ENCODE peak calls at places on chromosome 3, in nine cellular contexts. One of them, this sample, is unnamed.

GRCh38 chr3:63980830-63981498 is 42.3 kb downstream of the PSMD6 start:
- DNase-seq in AG10803: no peak
- DNase-seq in HTR-8/SVneo: no peak
- DNase-seq in SK-MEL-5: no peak
- DNase-seq in stimulated activated CD4-positive, alpha-beta T cell treated with anti-CD3 and anti-CD28 coated beads, Interleukin-2, amount 100 ng/mL, for 48 hours: no peak
- DNase-seq in adrenal gland: no peak
- DNase-seq in midbrain: no peak
- DNase-seq in hepatic stellate cell: no peak
- DNase-seq in EH: no peak
- DNase-seq in this sample: no peak

GRCh38 chr3:23271876-23272741 is 69.0 kb downstream of the UBE2E2 start:
- DNase-seq in AG10803: no peak
- DNase-seq in adrenal gland: no peak
- DNase-seq in midbrain: no peak
- DNase-seq in EH: no peak
- DNase-seq in HTR-8/SVneo: no peak
- DNase-seq in stimulated activated CD4-positive, alpha-beta T cell treated with anti-CD3 and anti-CD28 coated beads, Interleukin-2, amount 100 ng/mL, for 48 hours: no peak
- DNase-seq in hepatic stellate cell: no peak
- DNase-seq in SK-MEL-5: no peak
- DNase-seq in this sample: no peak

GRCh38 chr3:196992461-196993065 is 23.9 kb upstream of the PIGZ start:
- DNase-seq in EH: no peak
- DNase-seq in midbrain: no peak
- DNase-seq in stimulated activated CD4-positive, alpha-beta T cell treated with anti-CD3 and anti-CD28 coated beads, Interleukin-2, amount 100 ng/mL, for 48 hours: no peak
- DNase-seq in adrenal gland: no peak
- DNase-seq in SK-MEL-5: no peak
- DNase-seq in AG10803: no peak
- DNase-seq in HTR-8/SVneo: no peak
- DNase-seq in hepatic stellate cell: no peak
- DNase-seq in this sample: no peak

GRCh38 chr3:166445865-166446264 is 608.6 kb upstream of the BCHE start:
- DNase-seq in SK-MEL-5: no peak
- DNase-seq in AG10803: no peak
- DNase-seq in adrenal gland: no peak
- DNase-seq in EH: no peak
- DNase-seq in hepatic stellate cell: no peak
- DNase-seq in midbrain: no peak
- DNase-seq in HTR-8/SVneo: no peak
- DNase-seq in stimulated activated CD4-positive, alpha-beta T cell treated with anti-CD3 and anti-CD28 coated beads, Interleukin-2, amount 100 ng/mL, for 48 hours: no peak
- DNase-seq in this sample: no peak

GRCh38 chr3:18369561-18370185 is 55.5 kb downstream of the SATB1 start:
- DNase-seq in AG10803: no peak
- DNase-seq in stimulated activated CD4-positive, alpha-beta T cell treated with anti-CD3 and anti-CD28 coated beads, Interleukin-2, amount 100 ng/mL, for 48 hours: no peak
- DNase-seq in HTR-8/SVneo: no peak
- DNase-seq in SK-MEL-5: no peak
- DNase-seq in hepatic stellate cell: no peak
- DNase-seq in EH: no peak
- DNase-seq in midbrain: no peak
- DNase-seq in adrenal gland: no peak
- DNase-seq in this sample: no peak

GRCh38 chr3:161348791-161349400 is 22.4 kb downstream of the SPTSSB start:
- DNase-seq in midbrain: no peak
- DNase-seq in hepatic stellate cell: no peak
- DNase-seq in HTR-8/SVneo: no peak
- DNase-seq in SK-MEL-5: no peak
- DNase-seq in stimulated activated CD4-positive, alpha-beta T cell treated with anti-CD3 and anti-CD28 coated beads, Interleukin-2, amount 100 ng/mL, for 48 hours: no peak
- DNase-seq in AG10803: no peak
- DNase-seq in EH: peak
- DNase-seq in adrenal gland: no peak
- DNase-seq in this sample: no peak

GRCh38 chr3:112651076-112651475 is 10.1 kb upstream of the CCDC80 start:
- DNase-seq in adrenal gland: no peak
- DNase-seq in stimulated activated CD4-positive, alpha-beta T cell treated with anti-CD3 and anti-CD28 coated beads, Interleukin-2, amount 100 ng/mL, for 48 hours: no peak
- DNase-seq in hepatic stellate cell: no peak
- DNase-seq in EH: peak
- DNase-seq in AG10803: peak
- DNase-seq in HTR-8/SVneo: no peak
- DNase-seq in midbrain: no peak
- DNase-seq in SK-MEL-5: no peak
- DNase-seq in this sample: no peak

GRCh38 chr3:2540115-2540514 is 441.4 kb downstream of the CNTN4 start:
- DNase-seq in hepatic stellate cell: no peak
- DNase-seq in midbrain: no peak
- DNase-seq in stimulated activated CD4-positive, alpha-beta T cell treated with anti-CD3 and anti-CD28 coated beads, Interleukin-2, amount 100 ng/mL, for 48 hours: no peak
- DNase-seq in HTR-8/SVneo: no peak
- DNase-seq in adrenal gland: no peak
- DNase-seq in AG10803: no peak
- DNase-seq in SK-MEL-5: no peak
- DNase-seq in EH: no peak
- DNase-seq in this sample: no peak

GRCh38 chr3:59566481-59566975 is 516.7 kb upstream of the CFAP20DC start:
- DNase-seq in hepatic stellate cell: no peak
- DNase-seq in AG10803: no peak
- DNase-seq in midbrain: no peak
- DNase-seq in stimulated activated CD4-positive, alpha-beta T cell treated with anti-CD3 and anti-CD28 coated beads, Interleukin-2, amount 100 ng/mL, for 48 hours: no peak
- DNase-seq in SK-MEL-5: no peak
- DNase-seq in EH: no peak
- DNase-seq in adrenal gland: no peak
- DNase-seq in HTR-8/SVneo: no peak
- DNase-seq in this sample: no peak

GRCh38 chr3:10619989-10620832 is 114.8 kb upstream of the ATP2B2 start:
- DNase-seq in SK-MEL-5: no peak
- DNase-seq in adrenal gland: no peak
- DNase-seq in hepatic stellate cell: no peak
- DNase-seq in stimulated activated CD4-positive, alpha-beta T cell treated with anti-CD3 and anti-CD28 coated beads, Interleukin-2, amount 100 ng/mL, for 48 hours: no peak
- DNase-seq in HTR-8/SVneo: no peak
- DNase-seq in EH: no peak
- DNase-seq in AG10803: no peak
- DNase-seq in midbrain: no peak
- DNase-seq in this sample: no peak

GRCh38 chr3:149494022-149494758 is 19.7 kb downstream of the TM4SF4 start:
- DNase-seq in adrenal gland: peak
- DNase-seq in SK-MEL-5: peak
- DNase-seq in EH: peak
- DNase-seq in hepatic stellate cell: peak
- DNase-seq in stimulated activated CD4-positive, alpha-beta T cell treated with anti-CD3 and anti-CD28 coated beads, Interleukin-2, amount 100 ng/mL, for 48 hours: peak
- DNase-seq in midbrain: peak
- DNase-seq in AG10803: peak
- DNase-seq in HTR-8/SVneo: peak
- DNase-seq in this sample: no peak

GRCh38 chr3:11539677-11540076 is 104.0 kb downstream of the VGLL4 start:
- DNase-seq in EH: no peak
- DNase-seq in AG10803: no peak
- DNase-seq in HTR-8/SVneo: no peak
- DNase-seq in SK-MEL-5: no peak
- DNase-seq in stimulated activated CD4-positive, alpha-beta T cell treated with anti-CD3 and anti-CD28 coated beads, Interleukin-2, amount 100 ng/mL, for 48 hours: no peak
- DNase-seq in adrenal gland: no peak
- DNase-seq in midbrain: no peak
- DNase-seq in hepatic stellate cell: no peak
- DNase-seq in this sample: no peak

GRCh38 chr3:115420086-115420485 is 203.2 kb upstream of the GAP43 start:
- DNase-seq in HTR-8/SVneo: no peak
- DNase-seq in SK-MEL-5: no peak
- DNase-seq in adrenal gland: no peak
- DNase-seq in stimulated activated CD4-positive, alpha-beta T cell treated with anti-CD3 and anti-CD28 coated beads, Interleukin-2, amount 100 ng/mL, for 48 hours: no peak
- DNase-seq in hepatic stellate cell: no peak
- DNase-seq in EH: no peak
- DNase-seq in AG10803: no peak
- DNase-seq in midbrain: no peak
- DNase-seq in this sample: no peak

GRCh38 chr3:144774897-144775296 is 803.3 kb downstream of the DIPK2A start:
- DNase-seq in HTR-8/SVneo: no peak
- DNase-seq in hepatic stellate cell: no peak
- DNase-seq in EH: no peak
- DNase-seq in adrenal gland: no peak
- DNase-seq in midbrain: no peak
- DNase-seq in AG10803: peak
- DNase-seq in SK-MEL-5: peak
- DNase-seq in stimulated activated CD4-positive, alpha-beta T cell treated with anti-CD3 and anti-CD28 coated beads, Interleukin-2, amount 100 ng/mL, for 48 hours: no peak
- DNase-seq in this sample: no peak

This sample was measured in omental fat pad.